ENCODE peak calls at places on chromosome 10, in seven cellular contexts. B, N, K, U, X, H and O are unnamed samples.
A peak's percentile ranks its signal among the peaks of the same experiment; 100 is the strongest.

GRCh38 chr10:97590082-97590747 is 694 bp downstream of the C10orf62 start:
- DNase-seq in B (no peak), N (no peak), K (no peak), U (no peak), X (no peak), H (no peak), O (no peak)

GRCh38 chr10:917999-918398 is 13.5 kb downstream of the LARP4B start:
- DNase-seq in B (no peak), N (no peak), K (no peak), U (no peak), X (no peak), H (no peak), O (no peak)

GRCh38 chr10:29783211-29783947 is 148.6 kb upstream of the SVIL start:
- DNase-seq in B (peak; percentile 19), N (no peak), K (no peak), U (no peak), X (no peak), H (no peak), O (no peak)

GRCh38 chr10:105070249-105070648 is 429.2 kb downstream of the SORCS3 start:
- DNase-seq in B (no peak), N (no peak), K (no peak), U (no peak), X (no peak), H (no peak), O (no peak)

GRCh38 chr10:124285587-124286527 is 132.9 kb downstream of the OAT start:
- DNase-seq in B (peak; percentile 7), N (peak; percentile 26), K (no peak), U (peak; percentile 1), X (peak; percentile 33), H (no peak), O (peak; percentile 9)

GRCh38 chr10:31317652-31318381 is 1.2 kb upstream of the ZEB1 start:
- DNase-seq in B (no peak), N (no peak), K (no peak), U (no peak), X (no peak), H (no peak), O (no peak)

GRCh38 chr10:78684954-78685353 is 383.8 kb upstream of the ZMIZ1 start:
- DNase-seq in B (no peak), N (no peak), K (no peak), U (no peak), X (no peak), H (no peak), O (no peak)

GRCh38 chr10:73480158-73480557 is 15.7 kb downstream of the PPP3CB start:
- DNase-seq in B (peak; percentile 54), N (peak; percentile 49), K (peak; percentile 98), U (no peak), X (peak; percentile 27), H (no peak), O (no peak)

GRCh38 chr10:107859065-107859464 is 694.6 kb upstream of the SORCS1 start:
- DNase-seq in B (no peak), N (no peak), K (no peak), U (no peak), X (no peak), H (no peak), O (no peak)

GRCh38 chr10:46222364-46222935 is 64.3 kb upstream of the ANTXRL start:
- DNase-seq in B (peak; percentile 53), N (peak; percentile 17), K (no peak), U (no peak), X (peak; percentile 56), H (no peak), O (no peak)

GRCh38 chr10:46218921-46219320 is 67.9 kb upstream of the ANTXRL start:
- DNase-seq in B (no peak), N (no peak), K (no peak), U (no peak), X (peak; percentile 18), H (no peak), O (no peak)

GRCh38 chr10:46220187-46220586 is 66.6 kb upstream of the ANTXRL start:
- DNase-seq in B (no peak), N (no peak), K (no peak), U (no peak), X (no peak), H (no peak), O (no peak)

GRCh38 chr10:46223064-46223480 is 63.7 kb upstream of the ANTXRL start:
- DNase-seq in B (no peak), N (no peak), K (no peak), U (no peak), X (no peak), H (no peak), O (no peak)

DNA sequence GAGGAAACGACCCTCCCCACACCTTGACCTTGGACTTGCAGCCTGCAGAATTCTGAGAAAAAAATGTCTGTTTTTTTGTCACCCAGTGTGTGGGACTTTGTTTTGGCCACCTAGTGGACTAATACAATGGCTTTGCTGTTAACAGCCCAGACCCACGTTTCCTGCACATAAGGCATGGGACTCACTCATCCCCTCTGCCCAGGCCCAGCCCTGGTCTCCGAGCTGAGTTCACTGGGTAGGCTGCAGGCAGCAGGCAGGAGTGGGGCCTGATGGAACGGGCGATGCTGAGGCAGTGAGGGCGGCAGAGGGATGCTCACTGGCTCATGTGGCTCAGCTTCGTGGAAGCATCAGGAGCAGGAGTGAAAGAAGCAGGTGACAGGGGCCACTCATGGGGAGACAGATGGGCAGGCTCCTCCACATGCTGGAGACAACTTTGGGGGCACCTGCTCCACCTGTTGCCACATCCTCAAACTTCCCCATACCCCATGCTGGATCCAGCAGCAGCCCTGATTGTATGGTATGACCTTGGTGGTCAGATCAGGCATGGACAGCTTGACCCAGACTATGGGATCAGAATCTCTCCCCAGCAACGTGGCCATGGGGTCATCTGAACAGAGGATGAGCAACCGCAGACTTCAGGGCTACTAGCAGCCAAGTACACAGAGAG is 65.8 kb upstream of the ANTXRL start:
- DNase-seq in B (no peak), N (no peak), K (no peak), U (no peak), X (no peak), H (no peak), O (no peak)
- TF ChIP-seq CTCF in B (peak; percentile 1), N (no peak), K (peak; percentile 40), U (peak; percentile 15), X (no peak), H (no peak), O (no peak)

DNA sequence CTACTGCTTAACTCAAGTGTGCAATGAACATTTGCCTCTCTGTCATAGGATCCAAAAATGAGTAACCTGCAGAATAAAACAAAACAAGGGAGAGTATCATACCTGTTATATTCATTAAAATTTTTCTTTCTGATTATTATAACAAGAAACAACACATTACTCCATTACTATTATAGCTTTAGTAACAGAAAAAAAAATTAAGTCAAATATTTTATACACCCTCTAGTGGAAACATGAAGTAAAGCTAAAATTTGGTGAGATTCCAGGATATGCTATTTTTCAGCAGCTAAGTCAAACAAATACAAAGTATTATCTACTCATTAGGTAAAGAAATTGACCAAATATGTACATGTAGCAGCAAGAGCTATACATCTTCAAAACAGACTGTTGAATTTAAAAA is 56.3 kb downstream of the PDZD8 start:
- DNase-seq in B (peak; percentile 39), N (peak; percentile 12), K (peak; percentile 28), U (no peak), X (peak; percentile 25), H (no peak), O (no peak)
- TF ChIP-seq CTCF in B (peak; percentile 53), N (peak; percentile 59), K (peak; percentile 58), U (peak; percentile 45), X (peak; percentile 50), H (peak; percentile 32), O (no peak)

DNA sequence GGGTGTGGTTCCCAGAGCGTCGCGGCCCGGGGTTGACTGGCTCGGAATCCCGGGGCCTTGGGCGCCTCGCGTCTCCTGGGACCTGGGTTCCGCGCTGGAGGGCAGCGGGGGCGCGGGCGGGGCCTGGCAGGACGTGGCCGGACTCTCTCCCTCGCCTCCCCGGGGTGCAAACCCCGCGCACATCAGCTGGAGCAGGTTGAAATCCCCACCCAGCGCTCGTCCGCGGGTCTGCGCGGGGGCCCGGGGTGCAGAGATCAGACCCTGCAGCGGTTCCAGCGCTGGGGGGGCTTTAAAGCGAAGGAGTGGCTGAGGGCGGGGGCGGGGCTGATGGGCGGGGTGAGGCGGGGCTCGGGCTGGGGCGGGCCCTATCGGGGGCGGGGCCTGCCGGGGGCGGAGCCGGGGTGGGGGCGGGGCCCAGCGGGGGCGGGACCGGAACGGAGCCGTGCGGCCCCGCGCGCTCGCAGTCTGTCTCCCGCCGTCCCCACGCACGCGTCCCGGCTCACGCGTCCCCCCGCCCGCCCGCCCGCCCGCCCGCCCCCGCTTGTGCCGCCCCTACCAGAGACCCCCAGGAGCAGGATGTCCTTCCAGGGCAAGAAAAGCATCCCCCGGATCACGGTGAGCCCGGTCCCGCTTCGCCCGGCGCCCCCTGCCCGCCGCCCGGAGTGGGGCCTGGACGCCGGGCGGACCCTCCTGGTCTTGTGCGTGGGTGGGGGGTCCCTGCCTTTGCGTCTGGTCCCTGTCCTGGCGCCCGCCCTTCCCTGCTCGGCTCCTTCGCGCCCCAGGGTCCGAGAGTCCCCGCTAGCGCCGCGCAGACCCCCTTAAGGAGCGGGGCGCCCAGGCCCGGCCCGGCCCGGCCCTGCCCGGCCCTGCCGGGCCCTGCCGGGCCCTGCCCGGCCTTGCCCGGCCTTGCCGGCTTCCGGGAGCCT is at the start of gene DPYSL4:
- DNase-seq in B (no peak), N (peak; percentile 5), K (peak; percentile 10), U (no peak), X (peak; percentile 42), H (no peak), O (no peak)
- TF ChIP-seq CTCF in B (no peak), N (no peak), K (no peak), U (no peak), X (no peak), H (no peak), O (no peak)

GRCh38 chr10:6781133-6781770 is 201.2 kb upstream of the PRKCQ start:
- DNase-seq in B (no peak), N (no peak), K (no peak), U (no peak), X (no peak), H (no peak), O (no peak)

GRCh38 chr10:6788191-6788590 is 208.1 kb upstream of the PRKCQ start:
- DNase-seq in B (no peak), N (peak; percentile 30), K (no peak), U (no peak), X (no peak), H (no peak), O (no peak)

GRCh38 chr10:6787684-6788083 is 207.6 kb upstream of the PRKCQ start:
- DNase-seq in B (no peak), N (no peak), K (no peak), U (no peak), X (no peak), H (no peak), O (no peak)

GRCh38 chr10:6782378-6782777 is 202.3 kb upstream of the PRKCQ start:
- DNase-seq in B (no peak), N (no peak), K (no peak), U (no peak), X (no peak), H (no peak), O (no peak)

DNA sequence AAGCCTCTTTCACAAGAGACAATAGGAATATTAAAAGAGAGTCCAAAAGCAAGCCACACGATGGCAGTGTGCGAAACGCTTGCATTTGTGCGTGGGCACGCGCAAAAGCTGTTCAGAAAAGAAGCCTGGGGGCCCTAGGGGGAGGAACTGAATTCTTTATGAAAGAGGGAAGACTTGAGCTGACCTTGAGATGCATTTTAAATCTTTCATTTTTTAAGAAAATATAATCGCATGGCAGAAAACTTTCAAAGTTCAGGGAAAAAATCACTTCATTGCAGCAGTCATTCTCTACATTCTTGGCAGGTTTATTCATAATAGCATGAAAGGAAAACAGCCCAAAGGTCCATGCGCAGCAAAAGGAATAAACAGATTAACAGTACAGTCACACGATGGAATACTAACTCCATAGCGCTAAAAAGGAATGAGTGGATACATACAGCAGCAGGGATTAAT is 206.5 kb upstream of the PRKCQ start:
- DNase-seq in B (peak; percentile 68), N (peak; percentile 54), K (no peak), U (no peak), X (peak; percentile 62), H (no peak), O (no peak)
- TF ChIP-seq CTCF in B (peak; percentile 64), N (peak; percentile 65), K (peak; percentile 43), U (peak; percentile 45), X (peak; percentile 53), H (no peak), O (no peak)